ENCODE peak calls at places on chromosomes 13 and 19, in seven cellular contexts. One of them, this sample, is unnamed.

GRCh38 chr19:51681286-51681956 is 11.7 kb upstream of the SPACA6 start:
- DNase-seq in SK-N-SH: no peak
- DNase-seq in K562: no peak
- DNase-seq in GM12878: no peak
- DNase-seq in HepG2: no peak
- DNase-seq in HCT116: no peak
- DNase-seq in H1: no peak
- DNase-seq in this sample: no peak

GRCh38 chr19:16340654-16341053 is 16.0 kb downstream of the KLF2 start:
- DNase-seq in SK-N-SH: no peak
- DNase-seq in K562: no peak
- DNase-seq in GM12878: no peak
- DNase-seq in HepG2: no peak
- DNase-seq in HCT116: no peak
- DNase-seq in H1: no peak
- DNase-seq in this sample: no peak

GRCh38 chr13:49357694-49358093 is 86.2 kb downstream of the CAB39L start:
- DNase-seq in SK-N-SH: no peak
- DNase-seq in K562: no peak
- DNase-seq in GM12878: no peak
- DNase-seq in HepG2: no peak
- DNase-seq in HCT116: no peak
- DNase-seq in H1: no peak
- DNase-seq in this sample: no peak

GRCh38 chr13:52695856-52696255 is 43.2 kb downstream of the SUGT1 start:
- DNase-seq in SK-N-SH: no peak
- DNase-seq in K562: no peak
- DNase-seq in GM12878: peak; percentile 3
- DNase-seq in HepG2: peak; percentile 20
- DNase-seq in HCT116: no peak
- DNase-seq in H1: no peak
- DNase-seq in this sample: no peak

GRCh38 chr13:48642061-48642460 is 11.7 kb upstream of the CYSLTR2 start:
- DNase-seq in SK-N-SH: no peak
- DNase-seq in K562: no peak
- DNase-seq in GM12878: no peak
- DNase-seq in HepG2: no peak
- DNase-seq in HCT116: no peak
- DNase-seq in H1: no peak
- DNase-seq in this sample: no peak

GRCh38 chr13:46552302-46552680 is 679 bp upstream of the LRCH1 start:
- DNase-seq in SK-N-SH: no peak
- DNase-seq in K562: no peak
- DNase-seq in GM12878: no peak
- DNase-seq in HepG2: no peak
- DNase-seq in HCT116: no peak
- DNase-seq in H1: no peak
- DNase-seq in this sample: no peak

GRCh38 chr13:26037302-26037701 is 14.5 kb downstream of the SHISA2 start:
- DNase-seq in SK-N-SH: no peak
- DNase-seq in K562: peak; percentile 35
- DNase-seq in GM12878: no peak
- DNase-seq in HepG2: no peak
- DNase-seq in HCT116: peak; percentile 23
- DNase-seq in H1: peak; percentile 90
- DNase-seq in this sample: no peak

GRCh38 chr13:51328488-51328887 is 11.0 kb upstream of the SERPINE3 start:
- DNase-seq in SK-N-SH: no peak
- DNase-seq in K562: no peak
- DNase-seq in GM12878: no peak
- DNase-seq in HepG2: no peak
- DNase-seq in HCT116: no peak
- DNase-seq in H1: peak; percentile 76
- DNase-seq in this sample: no peak

GRCh38 chr19:53101518-53101917 is 1.7 kb downstream of the ZNF160 start:
- DNase-seq in SK-N-SH: peak; percentile 34
- DNase-seq in K562: peak; percentile 45
- DNase-seq in GM12878: no peak
- DNase-seq in HepG2: no peak
- DNase-seq in HCT116: no peak
- DNase-seq in H1: no peak
- DNase-seq in this sample: no peak

GRCh38 chr19:55642153-55643002 is 1.1 kb upstream of the ZNF581 start:
- DNase-seq in SK-N-SH: peak; percentile 47
- DNase-seq in K562: no peak
- DNase-seq in GM12878: no peak
- DNase-seq in HepG2: no peak
- DNase-seq in HCT116: no peak
- DNase-seq in H1: peak; percentile 61
- DNase-seq in this sample: no peak

GRCh38 chr13:59635591-59635990 is 528.1 kb downstream of the DIAPH3 start:
- DNase-seq in SK-N-SH: no peak
- DNase-seq in K562: no peak
- DNase-seq in GM12878: no peak
- DNase-seq in HepG2: no peak
- DNase-seq in HCT116: no peak
- DNase-seq in H1: no peak
- DNase-seq in this sample: no peak

GRCh38 chr13:20311022-20311421 is 78.9 kb upstream of the GJB6 start:
- DNase-seq in SK-N-SH: no peak
- DNase-seq in K562: no peak
- DNase-seq in GM12878: no peak
- DNase-seq in HepG2: no peak
- DNase-seq in HCT116: no peak
- DNase-seq in H1: no peak
- DNase-seq in this sample: no peak

GRCh38 chr13:104017317-104017716 is 951.1 kb upstream of the SLC10A2 start:
- DNase-seq in SK-N-SH: no peak
- DNase-seq in K562: no peak
- DNase-seq in GM12878: no peak
- DNase-seq in HepG2: no peak
- DNase-seq in HCT116: no peak
- DNase-seq in H1: no peak
- DNase-seq in this sample: no peak

GRCh38 chr19:1408300-1409203 is 1.2 kb downstream of the DAZAP1 start:
- DNase-seq in SK-N-SH: peak; percentile 71
- DNase-seq in K562: peak; percentile 46
- DNase-seq in GM12878: no peak
- DNase-seq in HepG2: no peak
- DNase-seq in HCT116: no peak
- DNase-seq in H1: no peak
- DNase-seq in this sample: no peak

GRCh38 chr19:19597809-19598306 is 20.6 kb downstream of the PBX4 start:
- DNase-seq in SK-N-SH: no peak
- DNase-seq in K562: peak; percentile 44
- DNase-seq in GM12878: peak; percentile 99
- DNase-seq in HepG2: peak; percentile 27
- DNase-seq in HCT116: no peak
- DNase-seq in H1: no peak
- DNase-seq in this sample: no peak

GRCh38 chr13:100029930-100030329 is 48.3 kb downstream of the ZIC2 start:
- DNase-seq in SK-N-SH: no peak
- DNase-seq in K562: no peak
- DNase-seq in GM12878: no peak
- DNase-seq in HepG2: no peak
- DNase-seq in HCT116: no peak
- DNase-seq in H1: no peak
- DNase-seq in this sample: no peak

GRCh38 chr19:33311326-33311682 is 9.0 kb upstream of the CEBPA start:
- DNase-seq in SK-N-SH: no peak
- DNase-seq in K562: peak; percentile 39
- DNase-seq in GM12878: no peak
- DNase-seq in HepG2: no peak
- DNase-seq in HCT116: no peak
- DNase-seq in H1: no peak
- DNase-seq in this sample: no peak

GRCh38 chr19:35316560-35316959 is 12.4 kb upstream of the CD22 start:
- DNase-seq in SK-N-SH: no peak
- DNase-seq in K562: no peak
- DNase-seq in GM12878: no peak
- DNase-seq in HepG2: peak; percentile 94
- DNase-seq in HCT116: no peak
- DNase-seq in H1: no peak
- DNase-seq in this sample: no peak

GRCh38 chr19:8571006-8571411 is 6.2 kb downstream of the MYO1F start:
- DNase-seq in SK-N-SH: no peak
- DNase-seq in K562: no peak
- DNase-seq in GM12878: no peak
- DNase-seq in HepG2: peak; percentile 34
- DNase-seq in HCT116: no peak
- DNase-seq in H1: no peak
- DNase-seq in this sample: no peak

GRCh38 chr19:29811125-29812079 is at the start of gene CCNE1:
- DNase-seq in SK-N-SH: peak; percentile 99
- DNase-seq in K562: peak; percentile 95
- DNase-seq in GM12878: no peak
- DNase-seq in HepG2: peak; percentile 65
- DNase-seq in HCT116: peak; percentile 43
- DNase-seq in H1: peak; percentile 94
- DNase-seq in this sample: no peak

GRCh38 chr13:45092668-45093067 is 27.6 kb upstream of the GTF2F2 start:
- DNase-seq in SK-N-SH: no peak
- DNase-seq in K562: no peak
- DNase-seq in GM12878: no peak
- DNase-seq in HepG2: no peak
- DNase-seq in HCT116: no peak
- DNase-seq in H1: no peak
- DNase-seq in this sample: no peak

GRCh38 chr19:4390017-4390861 is 10.1 kb downstream of the SH3GL1 start:
- DNase-seq in SK-N-SH: no peak
- DNase-seq in K562: no peak
- DNase-seq in GM12878: no peak
- DNase-seq in HepG2: no peak
- DNase-seq in HCT116: no peak
- DNase-seq in H1: no peak
- DNase-seq in this sample: no peak

GRCh38 chr13:60242231-60242630 is 78.5 kb upstream of the DIAPH3 start:
- DNase-seq in SK-N-SH: no peak
- DNase-seq in K562: no peak
- DNase-seq in GM12878: no peak
- DNase-seq in HepG2: no peak
- DNase-seq in HCT116: no peak
- DNase-seq in H1: no peak
- DNase-seq in this sample: no peak

GRCh38 chr13:48904668-48905290 is 70.9 kb upstream of the FNDC3A start:
- DNase-seq in SK-N-SH: no peak
- DNase-seq in K562: no peak
- DNase-seq in GM12878: no peak
- DNase-seq in HepG2: no peak
- DNase-seq in HCT116: no peak
- DNase-seq in H1: no peak
- DNase-seq in this sample: no peak

GRCh38 chr19:44072543-44073401 is 813 bp downstream of the ZNF284 start:
- DNase-seq in SK-N-SH: peak; percentile 49
- DNase-seq in K562: no peak
- DNase-seq in GM12878: no peak
- DNase-seq in HepG2: no peak
- DNase-seq in HCT116: no peak
- DNase-seq in H1: no peak
- DNase-seq in this sample: no peak

GRCh38 chr13:33208290-33208990 is 77.1 kb downstream of the STARD13 start:
- DNase-seq in SK-N-SH: no peak
- DNase-seq in K562: no peak
- DNase-seq in GM12878: no peak
- DNase-seq in HepG2: no peak
- DNase-seq in HCT116: no peak
- DNase-seq in H1: no peak
- DNase-seq in this sample: no peak

GRCh38 chr19:11194657-11195056 is 2.7 kb downstream of the KANK2 start:
- DNase-seq in SK-N-SH: no peak
- DNase-seq in K562: no peak
- DNase-seq in GM12878: no peak
- DNase-seq in HepG2: no peak
- DNase-seq in HCT116: no peak
- DNase-seq in H1: no peak
- DNase-seq in this sample: no peak
- H3K4me1 ChIP-seq in SK-N-SH: peaks cover 10% of the 10 kb centered on the region
- H3K4me1 ChIP-seq in K562: peaks cover 12% of the 10 kb centered on the region
- H3K4me1 ChIP-seq in GM12878: peaks cover 22% of the 10 kb centered on the region
- H3K4me1 ChIP-seq in HepG2: peaks cover 25% of the 10 kb centered on the region
- H3K4me1 ChIP-seq in HCT116: peaks cover 38% of the 10 kb centered on the region
- H3K4me1 ChIP-seq in H1: peaks cover 3% of the 10 kb centered on the region
- H3K4me1 ChIP-seq in this sample: peaks cover 23% of the 10 kb centered on the region

GRCh38 chr13:61466280-61466679 is 50.6 kb upstream of the PCDH20 start:
- DNase-seq in SK-N-SH: no peak
- DNase-seq in K562: no peak
- DNase-seq in GM12878: no peak
- DNase-seq in HepG2: peak; percentile 3
- DNase-seq in HCT116: no peak
- DNase-seq in H1: no peak
- DNase-seq in this sample: no peak
- TF ChIP-seq CTCF in SK-N-SH: no peak
- TF ChIP-seq CTCF in K562: no peak
- TF ChIP-seq CTCF in GM12878: no peak
- TF ChIP-seq CTCF in HepG2: peak; percentile 23
- TF ChIP-seq CTCF in HCT116: peak; percentile 45
- TF ChIP-seq CTCF in H1: peak; percentile 67
- TF ChIP-seq CTCF in this sample: peak; percentile 49

DNA sequence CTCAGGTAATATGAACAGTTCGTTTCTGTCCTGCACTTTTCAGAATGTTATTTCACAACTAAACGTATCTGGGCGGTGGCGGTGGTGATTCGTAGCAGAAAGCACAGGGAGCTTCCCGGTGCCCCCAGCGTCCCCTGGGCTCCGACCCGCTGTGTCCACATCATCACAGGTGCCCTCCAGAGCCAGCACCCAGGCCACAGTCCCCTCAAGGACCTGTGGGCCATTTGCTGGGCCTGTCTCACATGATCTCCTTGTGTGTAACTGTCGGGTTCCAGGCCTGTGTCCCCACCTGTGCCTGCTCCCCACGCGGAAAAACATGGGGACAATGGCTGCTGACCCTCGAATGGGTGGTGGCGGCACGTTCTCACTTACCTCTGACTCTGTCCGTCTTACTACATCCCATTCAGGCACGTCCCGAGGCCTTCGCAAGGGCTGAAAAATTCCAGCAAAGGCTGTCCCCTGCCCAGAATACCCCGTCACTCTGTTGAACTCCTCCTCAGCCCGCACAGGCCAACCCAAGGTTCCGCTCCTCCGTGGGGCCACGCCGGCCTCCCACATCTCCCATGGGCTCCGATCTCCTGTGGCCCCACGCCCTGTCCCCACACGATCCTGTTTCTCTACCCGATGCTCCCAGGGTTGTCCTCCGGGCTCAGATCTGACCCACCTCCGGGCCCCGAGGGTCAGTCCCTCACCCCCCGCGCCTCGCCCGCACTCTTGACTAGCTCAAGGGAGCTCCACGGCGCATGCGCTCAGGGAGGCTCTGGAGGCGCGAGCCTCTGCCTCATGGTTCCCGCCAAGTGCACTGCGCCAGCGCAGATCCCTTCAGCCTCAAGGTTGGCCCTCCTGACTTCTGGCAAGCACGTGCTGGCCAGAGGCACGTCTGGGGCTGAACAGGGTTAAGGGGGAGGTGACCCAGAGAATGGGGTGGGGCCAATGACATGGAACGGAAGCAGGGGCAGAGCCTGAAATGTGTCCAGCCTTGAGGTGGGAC is 21.2 kb downstream of the DEDD2 start:
- DNase-seq in SK-N-SH: no peak
- DNase-seq in K562: no peak
- DNase-seq in GM12878: no peak
- DNase-seq in HepG2: no peak
- DNase-seq in HCT116: no peak
- DNase-seq in H1: peak; percentile 55
- DNase-seq in this sample: no peak
- TF ChIP-seq SIN3A in SK-N-SH: no peak
- TF ChIP-seq SIN3A in K562: no peak
- TF ChIP-seq SIN3A in GM12878: no peak
- TF ChIP-seq SIN3A in HepG2: no peak
- TF ChIP-seq SIN3A in HCT116: no peak
- TF ChIP-seq SIN3A in H1: no peak
- TF ChIP-seq SIN3A in this sample: no peak

GRCh38 chr19:50331187-50332013 is 2.2 kb upstream of the KCNC3 start:
- DNase-seq in SK-N-SH: no peak
- DNase-seq in K562: no peak
- DNase-seq in GM12878: no peak
- DNase-seq in HepG2: no peak
- DNase-seq in HCT116: no peak
- DNase-seq in H1: peak; percentile 61
- DNase-seq in this sample: no peak
- H3K4me1 ChIP-seq in SK-N-SH: peaks cover 7% of the 10 kb centered on the region
- H3K4me1 ChIP-seq in K562: peaks cover 49% of the 10 kb centered on the region
- H3K4me1 ChIP-seq in GM12878: peaks cover 31% of the 10 kb centered on the region
- H3K4me1 ChIP-seq in HepG2: peaks cover 62% of the 10 kb centered on the region
- H3K4me1 ChIP-seq in HCT116: peaks cover 70% of the 10 kb centered on the region
- H3K4me1 ChIP-seq in H1: peaks cover 14% of the 10 kb centered on the region
- H3K4me1 ChIP-seq in this sample: peaks cover 12% of the 10 kb centered on the region